ENCODE peak calls at places on chromosome 14, in eight cellular contexts. H is OCI-LY7; L is stomach; X is CD8-positive, alpha-beta T cell; U is colonic mucosa; C is foreskin fibroblast; B is ovary; I is transverse colon. W is an unnamed sample.

GRCh38 chr14:64733899-64734298 is 29.7 kb downstream of the PLEKHG3 start:
- DNase-seq in H (no peak), L (no peak), X (no peak), U (no peak), C (no peak), B (no peak), I (no peak), W (no peak)

GRCh38 chr14:63956326-63956725 is 103.5 kb downstream of the SYNE2 start:
- DNase-seq in H (no peak), L (no peak), X (no peak), U (no peak), C (no peak), B (no peak), I (no peak), W (no peak)

GRCh38 chr14:104085032-104085888 is at the start of gene ASPG:
- DNase-seq in H (peak; percentile 29), L (peak; percentile 55), X (no peak), U (peak; percentile 68), C (no peak), B (peak; percentile 81), I (peak; percentile 62), W (no peak)

GRCh38 chr14:64611358-64612020 is 61.7 kb downstream of the PPP1R36 start:
- DNase-seq in H (no peak), L (no peak), X (no peak), U (no peak), C (no peak), B (no peak), I (no peak), W (no peak)

GRCh38 chr14:101808020-101808641 is 46.6 kb downstream of the PPP2R5C start:
- DNase-seq in H (peak; percentile 54), L (no peak), X (no peak), U (no peak), C (no peak), B (no peak), I (no peak), W (no peak)

GRCh38 chr14:76497550-76498484 is 121.9 kb downstream of the ESRRB start:
- DNase-seq in H (peak; percentile 12), L (no peak), X (no peak), U (no peak), C (no peak), B (no peak), I (no peak), W (no peak)

GRCh38 chr14:93402951-93403350 is 27.8 kb upstream of the UNC79 start:
- DNase-seq in H (no peak), L (no peak), X (no peak), U (no peak), C (no peak), B (no peak), I (no peak), W (no peak)

GRCh38 chr14:30608533-30609006 is 13.5 kb upstream of the SCFD1 start:
- DNase-seq in H (no peak), L (no peak), X (no peak), U (no peak), C (no peak), B (no peak), I (peak; percentile 17), W (no peak)

GRCh38 chr14:103882503-103883262 is 35.3 kb upstream of the PPP1R13B start:
- DNase-seq in H (no peak), L (no peak), X (no peak), U (no peak), C (no peak), B (no peak), I (peak; percentile 25), W (no peak)

GRCh38 chr14:91060472-91061308 is at the start of gene RPS6KA5:
- DNase-seq in H (peak; percentile 100), L (peak; percentile 100), X (peak; percentile 99), U (peak; percentile 100), C (peak; percentile 100), B (peak; percentile 100), I (peak; percentile 100), W (peak; percentile 100)

GRCh38 chr14:103562385-103563088 is at the start of the genes BAG5 and COA8:
- DNase-seq in H (peak; percentile 90), L (peak; percentile 85), X (peak; percentile 79), U (peak; percentile 89), C (peak; percentile 77), B (peak; percentile 87), I (peak; percentile 88), W (no peak)

GRCh38 chr14:104150201-104151027 is 12.0 kb downstream of the KIF26A start:
- DNase-seq in H (no peak), L (no peak), X (no peak), U (no peak), C (peak; percentile 26), B (no peak), I (no peak), W (no peak)

GRCh38 chr14:26992403-26993115 is 394.7 kb upstream of the NOVA1 start:
- DNase-seq in H (no peak), L (no peak), X (no peak), U (peak; percentile 33), C (no peak), B (no peak), I (no peak), W (no peak)

GRCh38 chr14:92039073-92039719 is 663 bp downstream of the TRIP11 start:
- DNase-seq in H (no peak), L (no peak), X (no peak), U (peak; percentile 63), C (peak; percentile 27), B (no peak), I (peak; percentile 26), W (peak; percentile 13)

GRCh38 chr14:60151715-60152114 is 13.5 kb downstream of the DHRS7 start:
- DNase-seq in H (peak; percentile 78), L (peak; percentile 59), X (peak; percentile 59), U (peak; percentile 44), C (peak; percentile 94), B (no peak), I (peak; percentile 60), W (peak; percentile 87)

GRCh38 chr14:68307769-68308168 is 485.1 kb downstream of the ZFP36L1 start:
- DNase-seq in H (no peak), L (no peak), X (no peak), U (no peak), C (peak; percentile 44), B (no peak), I (no peak), W (peak; percentile 71)
- H3K4me3 ChIP-seq in H (no peak overlapping the region), L (no peak overlapping the region), X (no peak overlapping the region), U (no peak overlapping the region), C (no peak overlapping the region), B (no peak overlapping the region), I (no peak overlapping the region), W (no peak overlapping the region)

GRCh38 chr14:36604757-36605505 is 22.5 kb upstream of the NKX2-8 start:
- DNase-seq in H (peak; percentile 66), L (peak; percentile 53), X (no peak), U (peak; percentile 60), C (peak; percentile 39), B (no peak), I (peak; percentile 40), W (peak; percentile 40)

GRCh38 chr14:36600431-36600830 is 18.0 kb upstream of the NKX2-8 start:
- DNase-seq in H (no peak), L (no peak), X (no peak), U (no peak), C (no peak), B (no peak), I (no peak), W (no peak)

DNA sequence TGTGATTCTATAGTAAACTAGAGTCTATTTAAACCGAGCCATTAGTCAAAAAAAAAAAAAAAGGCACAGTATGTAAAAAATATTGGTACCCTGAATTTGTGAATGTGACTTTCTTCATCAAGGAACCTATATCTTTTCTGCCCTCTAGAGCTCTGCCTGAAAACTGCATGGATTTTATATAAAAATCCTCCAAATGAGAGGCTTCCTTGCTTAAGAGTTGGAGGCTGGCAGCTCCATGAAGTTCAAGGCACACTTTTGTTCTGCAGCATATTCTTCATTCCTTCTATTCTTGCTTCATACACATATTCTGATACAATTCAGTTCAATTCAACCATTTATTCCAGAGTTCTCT is 23.1 kb upstream of the NKX2-8 start:
- DNase-seq in H (no peak), L (no peak), X (no peak), U (no peak), C (no peak), B (no peak), I (no peak), W (no peak)
- TF ChIP-seq CTCF in H (no peak), L (no peak), X (no peak), U (no peak), C (no peak), B (no peak), I (no peak), W (peak; percentile 15)

GRCh38 chr14:105201156-105201927 is 20.2 kb upstream of the NUDT14 start:
- DNase-seq in H (no peak), L (no peak), X (no peak), U (no peak), C (no peak), B (no peak), I (no peak), W (no peak)
- H3K4me3 ChIP-seq in H (no peak overlapping the region), L (no peak overlapping the region), X (no peak overlapping the region), U (no peak overlapping the region), C (no peak overlapping the region), B (no peak overlapping the region), I (no peak overlapping the region), W (no peak overlapping the region)

GRCh38 chr14:100524233-100524932 is 62.8 kb downstream of the BEGAIN start:
- DNase-seq in H (no peak), L (peak; percentile 9), X (no peak), U (peak; percentile 15), C (no peak), B (no peak), I (no peak), W (no peak)

GRCh38 chr14:100525615-100526014 is 61.6 kb downstream of the BEGAIN start:
- DNase-seq in H (no peak), L (peak; percentile 23), X (no peak), U (no peak), C (no peak), B (no peak), I (no peak), W (no peak)

GRCh38 chr14:100526057-100526456 is 61.2 kb downstream of the BEGAIN start:
- DNase-seq in H (no peak), L (no peak), X (no peak), U (no peak), C (no peak), B (no peak), I (no peak), W (no peak)

GRCh38 chr14:100523536-100524025 is 63.6 kb downstream of the BEGAIN start:
- DNase-seq in H (no peak), L (no peak), X (no peak), U (peak; percentile 44), C (no peak), B (no peak), I (no peak), W (no peak)

DNA sequence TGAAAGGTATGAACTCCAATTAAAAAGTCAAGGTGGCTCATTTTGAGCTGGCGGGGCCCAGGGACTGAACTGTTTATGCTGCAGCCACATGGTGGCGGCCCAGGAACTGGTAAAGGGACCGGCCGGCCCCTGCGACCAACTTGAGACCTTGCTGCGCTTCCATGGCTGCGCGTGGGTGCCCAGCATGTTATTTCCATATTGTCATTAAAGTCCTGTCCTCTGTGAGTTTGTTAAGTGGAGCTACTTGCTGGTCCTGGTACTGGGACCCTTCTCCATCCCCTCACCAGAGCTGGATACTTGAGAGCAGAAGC is 62.3 kb downstream of the BEGAIN start:
- DNase-seq in H (peak; percentile 9), L (peak; percentile 25), X (no peak), U (peak; percentile 30), C (no peak), B (no peak), I (no peak), W (no peak)
- TF ChIP-seq CTCF in H (peak; percentile 74), L (no peak), X (peak; percentile 45), U (peak; percentile 33), C (peak; percentile 19), B (no peak), I (peak; percentile 39), W (peak; percentile 29)

GRCh38 chr14:54568821-54569591 is 2.1 kb downstream of the SAMD4A start:
- DNase-seq in H (no peak), L (no peak), X (no peak), U (peak; percentile 22), C (no peak), B (no peak), I (peak; percentile 15), W (no peak)
- H3K4me3 ChIP-seq in H (no peak overlapping the region), L (peak overlapping the region; percentile 81), X (no peak overlapping the region), U (peak overlapping the region; percentile 60), C (peak overlapping the region; percentile 80), B (peak overlapping the region; percentile 14), I (peak overlapping the region; percentile 51), W (peak overlapping the region; percentile 86)